ENCODE peak calls at places on chromosomes 11 and 22, in five cellular contexts. W is stimulated activated CD8-positive, alpha-beta memory T cell treated with anti-CD3 and anti-CD28 coated beads, Interleukin-4, amount 100 ng/mL, for 24 hours; X is stimulated activated CD4-positive, alpha-beta T cell treated with anti-CD3 and anti-CD28 coated beads, Interleukin-15, amount 100 ng/mL, for 24 hours; S is iris pigment epithelial cell; Z is nephron progenitor cell. M is an unnamed sample.

GRCh38 chr11:124233376-124233775 is 7.5 kb upstream of the OR8G1 start:
- DNase-seq in S (peak), X (no peak), W (no peak), Z (no peak), M (no peak)

GRCh38 chr11:38448284-38448683 is 1850.2 kb upstream of the RAG2 start:
- DNase-seq in Z (no peak), S (no peak), W (no peak), X (no peak), M (no peak)

GRCh38 chr22:42955087-42955630 is 59.8 kb downstream of the PACSIN2 start:
- DNase-seq in X (no peak), S (no peak), W (no peak), Z (no peak), M (no peak)

GRCh38 chr11:1220941-1221721 is 1.7 kb upstream of the MUC5B start:
- DNase-seq in Z (peak), X (no peak), W (no peak), S (no peak), M (no peak)

GRCh38 chr11:117986981-117987495 is 844 bp downstream of the IL10RA start:
- DNase-seq in X (peak), S (peak), W (no peak), Z (no peak), M (peak)

GRCh38 chr22:19959043-19959586 is 17.5 kb upstream of the TXNRD2 start:
- DNase-seq in X (no peak), W (no peak), Z (peak), S (peak), M (no peak)

GRCh38 chr11:57460017-57460755 is at the start of gene RTN4RL2:
- DNase-seq in X (peak), W (no peak), S (peak), Z (peak), M (peak)

GRCh38 chr11:65448074-65448417 is 25.4 kb downstream of the NEAT1 start:
- DNase-seq in S (no peak), Z (no peak), W (no peak), X (no peak), M (no peak)

GRCh38 chr11:111604392-111605009 is 2.3 kb downstream of the SIK2 start:
- DNase-seq in W (no peak), S (peak), Z (peak), X (no peak), M (no peak)

GRCh38 chr11:120174866-120175265 is 36.0 kb upstream of the OAF start:
- DNase-seq in Z (no peak), W (no peak), X (no peak), S (no peak), M (no peak)

GRCh38 chr11:45285931-45286632 is at the start of gene SYT13:
- DNase-seq in X (no peak), S (no peak), W (no peak), Z (peak), M (no peak)

GRCh38 chr22:39132871-39133524 is 19.5 kb downstream of the CBX7 start:
- DNase-seq in S (no peak), W (no peak), Z (no peak), X (no peak), M (no peak)

GRCh38 chr11:31689559-31689958 is 121.6 kb downstream of the PAX6 start:
- DNase-seq in Z (no peak), W (no peak), X (no peak), S (no peak), M (no peak)

GRCh38 chr22:48673806-48674500 is 1153.7 kb downstream of the BRD1 start:
- DNase-seq in Z (no peak), S (no peak), X (no peak), W (no peak), M (no peak)

GRCh38 chr11:120180571-120181445 is 30.0 kb upstream of the OAF start:
- DNase-seq in S (peak), W (no peak), X (no peak), Z (no peak), M (no peak)

GRCh38 chr11:32550207-32550606 is 33.4 kb upstream of the EIF3M start:
- DNase-seq in Z (no peak), X (no peak), S (no peak), W (no peak), M (no peak)

GRCh38 chr11:16806791-16807190 is 68.3 kb downstream of the C11orf58 start:
- DNase-seq in X (no peak), S (peak), W (no peak), Z (no peak), M (no peak)

GRCh38 chr11:69387409-69387885 is 93.5 kb downstream of the MYEOV start:
- DNase-seq in S (no peak), X (no peak), Z (no peak), W (no peak), M (no peak)